ENCODE peak calls at places on chromosomes 5 and 9, in four cellular contexts. B, H, F and R are unnamed samples.

GRCh38 chr5:169812786-169813185 is 167.5 kb downstream of the INSYN2B start:
- DNase-seq in F (no peak), B (no peak), H (no peak), R (no peak)

GRCh38 chr5:6554812-6555211 is 78.0 kb downstream of the NSUN2 start:
- DNase-seq in F (no peak), B (no peak), H (no peak), R (no peak)

GRCh38 chr5:115296130-115296997 is at the start of gene CCDC112:
- DNase-seq in B (peak), H (peak), F (peak), R (peak)

GRCh38 chr9:2502760-2503159 is 118.8 kb upstream of the VLDLR start:
- DNase-seq in H (no peak), F (no peak), B (no peak), R (no peak)

GRCh38 chr5:169856571-169856970 is 123.7 kb downstream of the INSYN2B start:
- DNase-seq in B (no peak), F (no peak), H (no peak), R (no peak)

GRCh38 chr5:139426222-139426885 is 13.0 kb downstream of the DNAJC18 start:
- DNase-seq in B (no peak), H (no peak), F (no peak), R (no peak)

GRCh38 chr5:167576126-167576525 is 715.3 kb upstream of the WWC1 start:
- DNase-seq in H (no peak), B (no peak), F (no peak), R (no peak)

GRCh38 chr9:134889386-134890214 is 9.0 kb downstream of the FCN2 start:
- DNase-seq in B (no peak), H (no peak), F (no peak), R (no peak)

GRCh38 chr5:134000696-134001453 is 3.9 kb downstream of the VDAC1 start:
- DNase-seq in B (no peak), F (no peak), H (no peak), R (no peak)

GRCh38 chr5:98770158-98770910 is 3.1 kb upstream of the RGMB start:
- DNase-seq in H (peak), F (peak), B (peak), R (peak)

GRCh38 chr9:36597412-36598178 is 24.9 kb downstream of the MELK start:
- DNase-seq in H (no peak), B (no peak), F (no peak), R (no peak)

GRCh38 chr9:28093141-28093540 is 519.9 kb upstream of the C9orf72 start:
- DNase-seq in B (no peak), F (no peak), H (no peak), R (no peak)

GRCh38 chr9:78424299-78424698 is 127.4 kb downstream of the PSAT1 start:
- DNase-seq in H (no peak), F (no peak), B (no peak), R (no peak)

GRCh38 chr5:157549954-157550549 is 25.5 kb downstream of the ADAM19 start:
- DNase-seq in H (no peak), F (no peak), B (no peak), R (no peak)

GRCh38 chr5:172149073-172149472 is 39.0 kb downstream of the STK10 start:
- DNase-seq in F (no peak), H (no peak), B (no peak), R (no peak)

GRCh38 chr9:131180454-131180853 is 55.1 kb downstream of the NUP214 start:
- DNase-seq in H (no peak), B (no peak), F (no peak), R (no peak)

GRCh38 chr9:99365233-99365980 is 143.3 kb downstream of the SEC61B start:
- DNase-seq in F (no peak), H (no peak), B (no peak), R (no peak)

GRCh38 chr9:122900791-122901190 is 4.4 kb downstream of the RC3H2 start:
- DNase-seq in F (no peak), H (no peak), B (no peak), R (no peak)

GRCh38 chr9:131496844-131497425 is 5.8 kb upstream of the POMT1 start:
- DNase-seq in B (no peak), H (no peak), F (no peak), R (no peak)

DNA sequence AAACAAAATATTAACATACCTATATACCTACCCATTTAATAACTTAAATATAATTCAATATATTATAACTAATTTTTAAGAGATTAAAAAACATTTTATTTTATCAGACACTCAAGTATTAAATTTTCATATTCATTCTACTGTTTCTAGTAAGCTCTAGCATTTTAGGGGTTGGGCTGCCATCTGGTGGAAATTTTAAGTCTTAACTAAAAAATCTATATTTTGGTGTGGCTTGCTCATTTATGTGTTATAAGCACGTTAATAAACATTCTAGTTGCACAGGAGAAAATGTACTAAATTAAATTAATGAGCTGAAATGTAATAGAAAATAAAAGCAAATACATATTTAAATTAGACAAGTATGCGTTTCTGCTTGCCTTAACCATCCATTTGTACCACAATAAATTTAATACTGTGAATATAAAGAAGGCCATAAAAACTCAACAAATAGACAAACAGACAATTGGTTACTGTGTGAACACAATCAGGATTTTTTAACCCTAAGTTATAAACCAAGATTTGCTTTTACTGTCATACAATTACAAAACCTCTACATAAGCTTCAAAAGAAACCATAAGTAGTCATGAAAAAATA is 1728.3 kb upstream of the CDH9 start:
- DNase-seq in B (no peak), F (no peak), H (peak), R (no peak)
- TF ChIP-seq CTCF in B (no peak), F (no peak), H (peak), R (no peak)

DNA sequence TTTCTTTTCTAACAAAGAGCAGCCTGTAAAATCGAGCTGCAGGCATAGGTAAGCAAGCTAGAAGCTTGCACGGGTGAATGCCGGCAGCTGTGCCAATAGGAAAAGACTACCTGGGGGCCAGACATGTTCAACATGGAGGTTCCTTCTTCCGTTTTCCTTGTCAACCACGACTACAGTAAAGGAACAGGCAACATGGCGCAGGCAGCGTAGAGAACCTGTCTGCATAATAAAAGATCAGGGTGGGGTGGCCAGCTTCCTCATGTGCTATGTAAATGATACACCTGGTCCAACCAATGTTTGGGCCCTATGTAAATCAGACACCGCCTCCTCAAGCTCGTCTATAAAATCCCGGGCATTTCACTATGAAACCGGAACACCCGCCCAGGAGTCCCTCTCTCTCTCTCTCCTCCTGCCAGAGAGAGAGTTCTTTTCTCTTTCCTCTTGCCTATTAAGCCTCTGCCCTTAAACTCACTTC is 103.8 kb upstream of the LIFR start:
- DNase-seq in F (no peak), H (peak), B (peak), R (no peak)
- H3K4me3 ChIP-seq in F (no peak), H (peak), B (peak), R (no peak)

GRCh38 chr5:141834331-141834730 is 43.9 kb downstream of the PCDH1 start:
- DNase-seq in B (no peak), H (no peak), F (no peak), R (no peak)
- H3K27ac ChIP-seq in B (no peak), H (no peak), F (no peak), R (peak)

DNA sequence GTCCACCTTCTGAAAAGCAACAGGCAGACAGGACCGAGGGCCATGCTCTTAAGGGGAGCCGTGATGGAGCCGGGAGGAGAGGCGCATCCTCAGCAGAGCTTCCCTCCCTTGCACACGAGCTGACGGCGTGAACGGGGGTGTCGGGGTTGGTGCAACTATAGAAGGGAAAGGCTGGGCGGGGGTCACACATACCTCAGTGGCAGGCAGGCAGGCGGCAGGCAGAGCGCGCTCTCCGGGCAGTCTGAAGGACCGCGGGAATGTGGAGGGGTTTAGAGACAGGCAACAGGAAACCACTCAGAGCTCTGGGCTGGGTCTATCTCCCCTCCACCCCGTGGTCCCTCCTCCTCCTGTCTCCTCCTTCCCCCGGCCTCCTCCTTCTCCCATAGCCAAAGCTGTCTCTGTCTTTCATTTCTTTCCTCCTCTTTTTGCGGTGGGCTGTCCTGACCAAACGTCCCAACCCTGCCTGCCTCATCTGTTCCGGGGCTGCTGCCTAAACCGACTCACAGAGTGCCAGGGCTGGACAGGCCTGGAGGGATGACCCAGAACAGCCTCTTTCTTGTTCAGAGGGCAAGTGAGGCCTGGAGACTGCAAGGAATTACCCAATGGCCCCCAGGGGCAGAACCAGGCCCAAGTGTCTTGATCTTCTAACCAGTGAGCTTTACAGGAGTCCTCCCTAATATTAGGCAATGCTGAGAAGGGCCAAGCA is at the start of gene SPARC:
- DNase-seq in H (peak), F (no peak), B (peak), R (peak)
- TF ChIP-seq CTCF in H (no peak), F (no peak), B (no peak), R (no peak)

GRCh38 chr5:39794511-39794910 is 369.7 kb upstream of the DAB2 start:
- DNase-seq in H (no peak), F (no peak), B (no peak), R (no peak)
- H3K4me3 ChIP-seq in H (no peak), F (no peak), B (no peak), R (no peak)

GRCh38 chr5:150522504-150523464 is 14.9 kb downstream of the NDST1 start:
- DNase-seq in F (no peak), B (peak), H (no peak), R (peak)
- H3K27ac ChIP-seq in F (peak), B (peak), H (no peak), R (peak)

GRCh38 chr5:68745459-68745858 is 348.4 kb upstream of the SLC30A5 start:
- DNase-seq in B (no peak), F (no peak), H (peak), R (no peak)
- TF ChIP-seq CTCF in B (no peak), F (no peak), H (peak), R (no peak)

DNA sequence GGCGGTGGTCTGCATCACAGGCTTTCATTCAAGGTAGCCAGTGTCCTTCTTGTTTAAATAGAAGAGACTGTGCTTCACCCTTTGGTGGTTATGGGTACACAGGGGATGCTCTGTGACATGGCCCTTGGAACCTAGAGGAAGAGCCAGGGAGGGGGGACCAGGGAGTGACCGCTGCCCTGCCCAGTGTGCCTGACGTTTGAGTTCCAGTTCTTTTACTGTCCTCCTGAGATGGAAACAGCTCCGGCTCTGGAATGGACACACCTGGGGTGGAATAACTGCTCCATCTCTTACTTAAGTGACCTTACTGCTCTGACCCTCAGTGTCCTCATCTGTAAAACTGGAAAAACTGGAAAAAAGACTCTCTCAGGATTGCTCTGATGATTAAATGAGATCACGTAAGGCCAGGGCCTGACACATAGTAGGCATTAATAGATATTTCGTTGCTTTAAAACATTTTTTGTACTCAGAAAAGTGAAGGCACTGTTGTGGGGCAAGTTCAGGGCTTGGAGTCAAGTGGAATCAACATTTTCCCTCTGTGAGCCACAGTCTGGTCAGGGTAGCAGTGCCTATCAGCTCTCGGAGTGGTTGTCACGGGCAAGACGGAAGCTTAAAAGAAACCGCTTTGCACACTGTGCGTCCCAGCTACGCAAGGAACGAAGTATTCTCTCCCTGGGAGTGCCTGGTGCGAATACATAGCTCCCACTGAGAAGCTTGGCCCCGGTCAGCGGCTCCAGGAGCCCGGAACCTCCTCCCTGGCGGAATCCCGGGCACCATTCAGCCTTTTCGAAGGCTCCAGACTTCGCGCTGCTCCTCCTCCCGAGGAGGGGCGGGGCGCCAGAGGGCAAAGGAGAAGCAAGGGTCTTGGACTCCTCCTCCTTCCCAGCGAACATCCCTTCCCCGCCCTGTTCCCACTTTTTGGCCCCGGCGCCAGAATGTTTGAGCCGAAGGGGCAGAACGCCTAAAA is 5.8 kb downstream of the POU4F3 start:
- DNase-seq in F (no peak), B (peak), H (no peak), R (no peak)
- H3K4me3 ChIP-seq in F (no peak), B (peak), H (no peak), R (no peak)